ENCODE peak calls at places on chromosome 4, in seven cellular contexts. One of them, this sample, is unnamed.

GRCh38 chr4:163447481-163447880 is 26.1 kb downstream of the TKTL2 start:
- DNase-seq in GM06990: no peak
- DNase-seq in aorta: no peak
- DNase-seq in left cardiac atrium: no peak
- DNase-seq in AG20443: no peak
- DNase-seq in GOT3: no peak
- DNase-seq in activated CD8-positive, alpha-beta memory T cell treated with anti-CD3 and anti-CD28 coated beads for 48 hours: no peak
- DNase-seq in this sample: no peak

GRCh38 chr4:72290737-72291136 is 258.9 kb downstream of the NPFFR2 start:
- DNase-seq in activated CD8-positive, alpha-beta memory T cell treated with anti-CD3 and anti-CD28 coated beads for 48 hours: no peak
- DNase-seq in GOT3: no peak
- DNase-seq in left cardiac atrium: no peak
- DNase-seq in AG20443: no peak
- DNase-seq in aorta: no peak
- DNase-seq in GM06990: no peak
- DNase-seq in this sample: no peak

GRCh38 chr4:167101035-167101434 is 133.3 kb downstream of the SPOCK3 start:
- DNase-seq in GM06990: no peak
- DNase-seq in left cardiac atrium: no peak
- DNase-seq in AG20443: no peak
- DNase-seq in activated CD8-positive, alpha-beta memory T cell treated with anti-CD3 and anti-CD28 coated beads for 48 hours: no peak
- DNase-seq in GOT3: no peak
- DNase-seq in aorta: no peak
- DNase-seq in this sample: no peak

GRCh38 chr4:7328913-7329638 is 105.7 kb downstream of the PSAPL1 start:
- DNase-seq in GOT3: no peak
- DNase-seq in GM06990: no peak
- DNase-seq in left cardiac atrium: peak
- DNase-seq in AG20443: peak
- DNase-seq in aorta: peak
- DNase-seq in activated CD8-positive, alpha-beta memory T cell treated with anti-CD3 and anti-CD28 coated beads for 48 hours: no peak
- DNase-seq in this sample: no peak

GRCh38 chr4:22962186-22962786 is 269.5 kb downstream of the GBA3 start:
- DNase-seq in left cardiac atrium: no peak
- DNase-seq in activated CD8-positive, alpha-beta memory T cell treated with anti-CD3 and anti-CD28 coated beads for 48 hours: no peak
- DNase-seq in GOT3: no peak
- DNase-seq in aorta: no peak
- DNase-seq in GM06990: no peak
- DNase-seq in AG20443: peak
- DNase-seq in this sample: no peak

GRCh38 chr4:1799364-1799996 is 6.4 kb downstream of the FGFR3 start:
- DNase-seq in aorta: no peak
- DNase-seq in GOT3: no peak
- DNase-seq in activated CD8-positive, alpha-beta memory T cell treated with anti-CD3 and anti-CD28 coated beads for 48 hours: no peak
- DNase-seq in GM06990: no peak
- DNase-seq in AG20443: no peak
- DNase-seq in left cardiac atrium: no peak
- DNase-seq in this sample: no peak

GRCh38 chr4:25448379-25449109 is 71.5 kb downstream of the ANAPC4 start:
- DNase-seq in GM06990: no peak
- DNase-seq in GOT3: no peak
- DNase-seq in AG20443: peak
- DNase-seq in left cardiac atrium: no peak
- DNase-seq in activated CD8-positive, alpha-beta memory T cell treated with anti-CD3 and anti-CD28 coated beads for 48 hours: no peak
- DNase-seq in aorta: no peak
- DNase-seq in this sample: no peak

GRCh38 chr4:119049342-119049741 is 86.3 kb upstream of the MYOZ2 start:
- DNase-seq in GM06990: no peak
- DNase-seq in left cardiac atrium: no peak
- DNase-seq in aorta: no peak
- DNase-seq in AG20443: no peak
- DNase-seq in GOT3: no peak
- DNase-seq in activated CD8-positive, alpha-beta memory T cell treated with anti-CD3 and anti-CD28 coated beads for 48 hours: no peak
- DNase-seq in this sample: no peak

GRCh38 chr4:26179316-26179760 is 141.5 kb upstream of the RBPJ start:
- DNase-seq in AG20443: no peak
- DNase-seq in aorta: no peak
- DNase-seq in left cardiac atrium: no peak
- DNase-seq in GM06990: peak
- DNase-seq in activated CD8-positive, alpha-beta memory T cell treated with anti-CD3 and anti-CD28 coated beads for 48 hours: no peak
- DNase-seq in GOT3: no peak
- DNase-seq in this sample: peak

GRCh38 chr4:94763500-94763899 is 5.7 kb downstream of the BMPR1B start:
- DNase-seq in aorta: no peak
- DNase-seq in AG20443: no peak
- DNase-seq in GOT3: no peak
- DNase-seq in activated CD8-positive, alpha-beta memory T cell treated with anti-CD3 and anti-CD28 coated beads for 48 hours: no peak
- DNase-seq in left cardiac atrium: no peak
- DNase-seq in GM06990: no peak
- DNase-seq in this sample: no peak

GRCh38 chr4:52552778-52553177 is 106.3 kb downstream of the USP46 start:
- DNase-seq in left cardiac atrium: no peak
- DNase-seq in activated CD8-positive, alpha-beta memory T cell treated with anti-CD3 and anti-CD28 coated beads for 48 hours: no peak
- DNase-seq in GM06990: no peak
- DNase-seq in aorta: no peak
- DNase-seq in GOT3: no peak
- DNase-seq in AG20443: no peak
- DNase-seq in this sample: no peak

GRCh38 chr4:5471206-5471605 is 237.2 kb downstream of the EVC2 start:
- DNase-seq in aorta: no peak
- DNase-seq in GOT3: no peak
- DNase-seq in activated CD8-positive, alpha-beta memory T cell treated with anti-CD3 and anti-CD28 coated beads for 48 hours: no peak
- DNase-seq in GM06990: no peak
- DNase-seq in AG20443: no peak
- DNase-seq in left cardiac atrium: no peak
- DNase-seq in this sample: no peak

GRCh38 chr4:73447701-73448100 is 11.7 kb downstream of the AFP start:
- DNase-seq in GOT3: no peak
- DNase-seq in AG20443: no peak
- DNase-seq in activated CD8-positive, alpha-beta memory T cell treated with anti-CD3 and anti-CD28 coated beads for 48 hours: no peak
- DNase-seq in GM06990: no peak
- DNase-seq in aorta: no peak
- DNase-seq in left cardiac atrium: no peak
- DNase-seq in this sample: no peak

GRCh38 chr4:99518883-99519282 is 8.1 kb downstream of the C4orf17 start:
- DNase-seq in left cardiac atrium: no peak
- DNase-seq in aorta: no peak
- DNase-seq in GM06990: no peak
- DNase-seq in GOT3: no peak
- DNase-seq in activated CD8-positive, alpha-beta memory T cell treated with anti-CD3 and anti-CD28 coated beads for 48 hours: no peak
- DNase-seq in AG20443: no peak
- DNase-seq in this sample: no peak

GRCh38 chr4:10773656-10774055 is 89.1 kb upstream of the CLNK start:
- DNase-seq in aorta: no peak
- DNase-seq in activated CD8-positive, alpha-beta memory T cell treated with anti-CD3 and anti-CD28 coated beads for 48 hours: no peak
- DNase-seq in AG20443: no peak
- DNase-seq in GOT3: no peak
- DNase-seq in GM06990: no peak
- DNase-seq in left cardiac atrium: no peak
- DNase-seq in this sample: no peak

GRCh38 chr4:46656071-46656470 is 253.0 kb downstream of the COX7B2 start:
- DNase-seq in activated CD8-positive, alpha-beta memory T cell treated with anti-CD3 and anti-CD28 coated beads for 48 hours: no peak
- DNase-seq in aorta: no peak
- DNase-seq in AG20443: no peak
- DNase-seq in left cardiac atrium: no peak
- DNase-seq in GM06990: no peak
- DNase-seq in GOT3: no peak
- DNase-seq in this sample: no peak

GRCh38 chr4:184355111-184355604 is 119.2 kb downstream of the IRF2 start:
- DNase-seq in activated CD8-positive, alpha-beta memory T cell treated with anti-CD3 and anti-CD28 coated beads for 48 hours: no peak
- DNase-seq in aorta: no peak
- DNase-seq in GOT3: no peak
- DNase-seq in GM06990: peak
- DNase-seq in AG20443: peak
- DNase-seq in left cardiac atrium: no peak
- DNase-seq in this sample: peak

GRCh38 chr4:110414590-110414989 is 61.4 kb upstream of the ENPEP start:
- DNase-seq in GOT3: no peak
- DNase-seq in aorta: no peak
- DNase-seq in left cardiac atrium: no peak
- DNase-seq in AG20443: no peak
- DNase-seq in activated CD8-positive, alpha-beta memory T cell treated with anti-CD3 and anti-CD28 coated beads for 48 hours: no peak
- DNase-seq in GM06990: no peak
- DNase-seq in this sample: no peak

GRCh38 chr4:2363951-2364653 is 54.3 kb downstream of the ZFYVE28 start:
- DNase-seq in GOT3: no peak
- DNase-seq in AG20443: no peak
- DNase-seq in activated CD8-positive, alpha-beta memory T cell treated with anti-CD3 and anti-CD28 coated beads for 48 hours: no peak
- DNase-seq in left cardiac atrium: no peak
- DNase-seq in aorta: no peak
- DNase-seq in GM06990: no peak
- DNase-seq in this sample: no peak

GRCh38 chr4:122052714-122053113 is 99.4 kb upstream of the BLTP1 start:
- DNase-seq in AG20443: no peak
- DNase-seq in GM06990: no peak
- DNase-seq in GOT3: no peak
- DNase-seq in left cardiac atrium: no peak
- DNase-seq in aorta: no peak
- DNase-seq in activated CD8-positive, alpha-beta memory T cell treated with anti-CD3 and anti-CD28 coated beads for 48 hours: no peak
- DNase-seq in this sample: no peak

GRCh38 chr4:179586460-179586859 is 2144.2 kb upstream of the AGA start:
- DNase-seq in GOT3: no peak
- DNase-seq in activated CD8-positive, alpha-beta memory T cell treated with anti-CD3 and anti-CD28 coated beads for 48 hours: no peak
- DNase-seq in left cardiac atrium: no peak
- DNase-seq in aorta: no peak
- DNase-seq in AG20443: no peak
- DNase-seq in GM06990: no peak
- DNase-seq in this sample: no peak

GRCh38 chr4:159103406-159104131 is 690 bp downstream of the RAPGEF2 start:
- DNase-seq in GM06990: peak
- DNase-seq in activated CD8-positive, alpha-beta memory T cell treated with anti-CD3 and anti-CD28 coated beads for 48 hours: peak
- DNase-seq in aorta: peak
- DNase-seq in AG20443: peak
- DNase-seq in left cardiac atrium: peak
- DNase-seq in GOT3: no peak
- DNase-seq in this sample: peak

GRCh38 chr4:4875147-4875546 is 15.7 kb downstream of the MSX1 start:
- DNase-seq in GOT3: no peak
- DNase-seq in aorta: no peak
- DNase-seq in GM06990: no peak
- DNase-seq in AG20443: no peak
- DNase-seq in activated CD8-positive, alpha-beta memory T cell treated with anti-CD3 and anti-CD28 coated beads for 48 hours: no peak
- DNase-seq in left cardiac atrium: no peak
- DNase-seq in this sample: no peak

GRCh38 chr4:56321246-56321645 is 66.0 kb downstream of the AASDH start:
- DNase-seq in left cardiac atrium: no peak
- DNase-seq in GOT3: no peak
- DNase-seq in activated CD8-positive, alpha-beta memory T cell treated with anti-CD3 and anti-CD28 coated beads for 48 hours: no peak
- DNase-seq in aorta: no peak
- DNase-seq in AG20443: no peak
- DNase-seq in GM06990: no peak
- DNase-seq in this sample: no peak

GRCh38 chr4:95340191-95340590 is 208.6 kb downstream of the UNC5C start:
- DNase-seq in aorta: no peak
- DNase-seq in left cardiac atrium: no peak
- DNase-seq in activated CD8-positive, alpha-beta memory T cell treated with anti-CD3 and anti-CD28 coated beads for 48 hours: no peak
- DNase-seq in GOT3: no peak
- DNase-seq in AG20443: no peak
- DNase-seq in GM06990: no peak
- DNase-seq in this sample: no peak

GRCh38 chr4:122903766-122904165 is 18.6 kb downstream of the NUDT6 start:
- DNase-seq in aorta: no peak
- DNase-seq in GM06990: no peak
- DNase-seq in GOT3: no peak
- DNase-seq in activated CD8-positive, alpha-beta memory T cell treated with anti-CD3 and anti-CD28 coated beads for 48 hours: no peak
- DNase-seq in left cardiac atrium: no peak
- DNase-seq in AG20443: no peak
- DNase-seq in this sample: no peak

GRCh38 chr4:98928505-98929340 is at the start of gene EIF4E:
- DNase-seq in activated CD8-positive, alpha-beta memory T cell treated with anti-CD3 and anti-CD28 coated beads for 48 hours: peak
- DNase-seq in GM06990: peak
- DNase-seq in AG20443: peak
- DNase-seq in left cardiac atrium: peak
- DNase-seq in aorta: peak
- DNase-seq in GOT3: peak
- DNase-seq in this sample: peak

GRCh38 chr4:153479118-153479517 is 13.0 kb downstream of the TMEM131L start:
- DNase-seq in aorta: no peak
- DNase-seq in GOT3: no peak
- DNase-seq in GM06990: no peak
- DNase-seq in AG20443: no peak
- DNase-seq in activated CD8-positive, alpha-beta memory T cell treated with anti-CD3 and anti-CD28 coated beads for 48 hours: no peak
- DNase-seq in left cardiac atrium: no peak
- DNase-seq in this sample: no peak

GRCh38 chr4:143355540-143356217 is 19.0 kb downstream of the GAB1 start:
- DNase-seq in GM06990: no peak
- DNase-seq in AG20443: peak
- DNase-seq in left cardiac atrium: no peak
- DNase-seq in GOT3: no peak
- DNase-seq in aorta: no peak
- DNase-seq in activated CD8-positive, alpha-beta memory T cell treated with anti-CD3 and anti-CD28 coated beads for 48 hours: no peak
- DNase-seq in this sample: no peak

GRCh38 chr4:54104907-54105306 is 4.9 kb downstream of the GSX2 start:
- DNase-seq in GOT3: no peak
- DNase-seq in aorta: no peak
- DNase-seq in activated CD8-positive, alpha-beta memory T cell treated with anti-CD3 and anti-CD28 coated beads for 48 hours: no peak
- DNase-seq in AG20443: no peak
- DNase-seq in left cardiac atrium: no peak
- DNase-seq in GM06990: no peak
- DNase-seq in this sample: no peak

GRCh38 chr4:116027311-116027710 is 913.9 kb upstream of the NDST4 start:
- DNase-seq in GOT3: no peak
- DNase-seq in aorta: no peak
- DNase-seq in activated CD8-positive, alpha-beta memory T cell treated with anti-CD3 and anti-CD28 coated beads for 48 hours: no peak
- DNase-seq in AG20443: no peak
- DNase-seq in left cardiac atrium: no peak
- DNase-seq in GM06990: no peak
- DNase-seq in this sample: no peak

GRCh38 chr4:73653695-73654106 is 33.5 kb upstream of the RASSF6 start:
- DNase-seq in GM06990: peak
- DNase-seq in GOT3: no peak
- DNase-seq in AG20443: peak
- DNase-seq in activated CD8-positive, alpha-beta memory T cell treated with anti-CD3 and anti-CD28 coated beads for 48 hours: no peak
- DNase-seq in left cardiac atrium: no peak
- DNase-seq in aorta: no peak
- DNase-seq in this sample: peak